ENCODE peak calls at places on chromosomes 1 and 21, in ten cellular contexts. O is adrenal gland; V is trophoblast cell; J is heart right ventricle; T is ovary; I is effector memory CD4-positive, alpha-beta T cell; C is CD8-positive, alpha-beta memory T cell; Z is Caco-2; E is left ventricle myocardium inferior; S is thoracic aorta. Q is an unnamed sample. For H3K36me3, the result is how much of the 10 kb centered on the place peaks cover.

GRCh38 chr21:45423968-45424853 is 19.2 kb downstream of the COL18A1 start:
- DNase-seq in T (no peak), I (no peak), O (no peak), Z (no peak), J (no peak), E (no peak), S (no peak), C (no peak), V (no peak), Q (no peak)

GRCh38 chr1:187474266-187474665 is 645.5 kb downstream of the PLA2G4A start:
- DNase-seq in V (peak), C (no peak), Z (no peak), S (no peak), O (no peak), I (no peak), J (no peak), T (no peak), E (no peak), Q (peak)

GRCh38 chr1:71049951-71050598 is 2.5 kb upstream of the PTGER3 start:
- DNase-seq in E (no peak), C (no peak), J (peak), I (no peak), S (no peak), V (peak), Z (no peak), O (peak), T (no peak), Q (peak)

GRCh38 chr1:211677659-211678058 is 2.2 kb upstream of the NEK2 start:
- DNase-seq in J (no peak), C (no peak), V (no peak), T (no peak), E (no peak), S (no peak), I (no peak), O (no peak), Z (no peak), Q (no peak)

GRCh38 chr1:199046618-199047017 is 407.8 kb downstream of the PTPRC start:
- DNase-seq in V (no peak), T (no peak), C (no peak), I (no peak), S (no peak), J (no peak), Z (no peak), O (no peak), E (no peak), Q (peak)

GRCh38 chr21:41766883-41767605 is at the start of gene RIPK4:
- DNase-seq in Z (peak), I (peak), V (peak), O (no peak), S (no peak), J (no peak), C (peak), T (no peak), E (no peak), Q (peak)

GRCh38 chr1:29856663-29857224 is 620.4 kb downstream of the PTPRU start:
- DNase-seq in E (no peak), C (no peak), V (no peak), O (no peak), I (no peak), J (no peak), Z (no peak), S (no peak), T (no peak), Q (no peak)

GRCh38 chr1:224481601-224482000 is 47.0 kb upstream of the WDR26 start:
- DNase-seq in J (no peak), S (no peak), C (no peak), Z (no peak), V (no peak), I (no peak), T (no peak), O (no peak), E (no peak), Q (no peak)

GRCh38 chr1:242824435-242824834 is 299.9 kb upstream of the PLD5 start:
- DNase-seq in Z (peak), S (no peak), I (no peak), T (no peak), O (no peak), J (no peak), E (no peak), V (peak), C (no peak), Q (peak)

GRCh38 chr1:53681647-53682368 is 57.2 kb downstream of the GLIS1 start:
- DNase-seq in V (peak), J (peak), T (peak), C (peak), Z (peak), O (peak), I (peak), E (peak), S (no peak), Q (peak)

GRCh38 chr1:24641646-24642151 is 1.4 kb upstream of the SRRM1 start:
- DNase-seq in T (peak), E (peak), J (peak), S (no peak), I (no peak), C (peak), V (peak), Z (no peak), O (peak), Q (no peak)

GRCh38 chr1:37994886-37995566 is 5.2 kb upstream of the SF3A3 start:
- DNase-seq in C (no peak), J (no peak), I (no peak), Z (no peak), O (no peak), S (no peak), E (no peak), V (no peak), T (no peak), Q (no peak)

GRCh38 chr1:204127597-204128242 is 24.1 kb downstream of the ETNK2 start:
- DNase-seq in I (no peak), Z (no peak), E (peak), T (peak), O (peak), C (no peak), J (peak), S (no peak), V (peak), Q (peak)

GRCh38 chr1:36411674-36412648 is 14.3 kb upstream of the LSM10 start:
- DNase-seq in E (no peak), T (no peak), I (peak), J (no peak), C (peak), S (no peak), Z (peak), V (peak), O (no peak), Q (peak)

GRCh38 chr1:171718216-171718615 is 23.6 kb downstream of the VAMP4 start:
- DNase-seq in J (no peak), C (no peak), E (no peak), T (no peak), S (no peak), V (no peak), O (no peak), Z (no peak), I (no peak), Q (no peak)

GRCh38 chr1:72066431-72066830 is 215.9 kb downstream of the NEGR1 start:
- DNase-seq in Z (no peak), S (no peak), E (no peak), C (no peak), I (no peak), T (no peak), V (no peak), J (no peak), O (no peak), Q (no peak)

GRCh38 chr21:32412998-32413504 is 545 bp downstream of the EVA1C start:
- DNase-seq in O (no peak), T (peak), E (peak), J (peak), C (no peak), V (no peak), Z (no peak), S (no peak), I (no peak), Q (peak)

GRCh38 chr1:3744646-3745045 is 7.6 kb upstream of the CCDC27 start:
- DNase-seq in I (no peak), T (no peak), O (no peak), E (no peak), Z (no peak), J (no peak), S (no peak), V (no peak), C (no peak), Q (no peak)

GRCh38 chr1:3741566-3742438 is 10.4 kb upstream of the CCDC27 start:
- DNase-seq in O (no peak), S (no peak), T (no peak), V (no peak), J (no peak), I (no peak), Z (no peak), E (no peak), C (no peak), Q (no peak)

GRCh38 chr1:3742439-3743298 is 9.6 kb upstream of the CCDC27 start:
- DNase-seq in T (no peak), V (no peak), C (no peak), I (no peak), Z (no peak), O (no peak), E (no peak), S (no peak), J (no peak), Q (no peak)

GRCh38 chr1:3743826-3744225 is 8.4 kb upstream of the CCDC27 start:
- DNase-seq in O (no peak), C (no peak), J (no peak), V (no peak), E (no peak), S (no peak), T (no peak), Z (no peak), I (no peak), Q (no peak)

DNA sequence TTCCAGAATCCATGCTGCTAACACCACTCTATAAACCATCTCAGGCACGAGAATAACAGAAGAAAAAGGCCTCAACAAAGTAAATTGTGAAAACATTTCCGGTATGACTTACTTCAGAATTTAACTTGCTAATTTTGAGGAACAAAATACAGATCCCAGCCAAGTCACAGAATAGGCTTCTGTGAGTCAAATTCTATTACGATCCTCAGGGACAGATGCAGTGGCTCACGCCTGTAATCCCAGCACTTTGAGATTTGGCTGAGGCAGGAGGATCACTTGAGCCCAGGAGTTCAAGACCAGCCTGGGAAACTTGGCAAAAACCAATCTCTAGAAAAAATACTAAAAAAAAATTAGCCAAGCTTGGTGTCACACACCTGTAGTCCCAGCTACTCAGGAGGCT is 8.8 kb upstream of the CCDC27 start:
- DNase-seq in I (no peak), Z (no peak), S (no peak), E (no peak), J (no peak), C (no peak), O (no peak), T (no peak), V (no peak), Q (no peak)
- H3K36me3 ChIP-seq in I (under half), Z (under half), S (under half), E (under half), J (under half), C (under half), O (under half), T (under half), V (under half), Q (under half)

GRCh38 chr1:1216770-1217620 is 3.0 kb upstream of the TNFRSF4 start:
- DNase-seq in T (no peak), Z (no peak), S (no peak), J (no peak), I (peak), C (no peak), E (no peak), O (no peak), V (no peak), Q (no peak)
- H3K36me3 ChIP-seq in T (under half), Z (under half), S (under half), J (half or more), I (under half), C (under half), E (half or more), O (under half), V (half or more), Q (under half)

GRCh38 chr21:39311164-39311563 is 2.3 kb downstream of the BRWD1 start:
- DNase-seq in I (no peak), S (no peak), T (no peak), Z (no peak), O (no peak), V (no peak), C (no peak), E (no peak), J (no peak), Q (no peak)
- H3K36me3 ChIP-seq in I (under half), S (under half), T (under half), Z (under half), O (under half), V (under half), C (under half), E (under half), J (half or more), Q (under half)

DNA sequence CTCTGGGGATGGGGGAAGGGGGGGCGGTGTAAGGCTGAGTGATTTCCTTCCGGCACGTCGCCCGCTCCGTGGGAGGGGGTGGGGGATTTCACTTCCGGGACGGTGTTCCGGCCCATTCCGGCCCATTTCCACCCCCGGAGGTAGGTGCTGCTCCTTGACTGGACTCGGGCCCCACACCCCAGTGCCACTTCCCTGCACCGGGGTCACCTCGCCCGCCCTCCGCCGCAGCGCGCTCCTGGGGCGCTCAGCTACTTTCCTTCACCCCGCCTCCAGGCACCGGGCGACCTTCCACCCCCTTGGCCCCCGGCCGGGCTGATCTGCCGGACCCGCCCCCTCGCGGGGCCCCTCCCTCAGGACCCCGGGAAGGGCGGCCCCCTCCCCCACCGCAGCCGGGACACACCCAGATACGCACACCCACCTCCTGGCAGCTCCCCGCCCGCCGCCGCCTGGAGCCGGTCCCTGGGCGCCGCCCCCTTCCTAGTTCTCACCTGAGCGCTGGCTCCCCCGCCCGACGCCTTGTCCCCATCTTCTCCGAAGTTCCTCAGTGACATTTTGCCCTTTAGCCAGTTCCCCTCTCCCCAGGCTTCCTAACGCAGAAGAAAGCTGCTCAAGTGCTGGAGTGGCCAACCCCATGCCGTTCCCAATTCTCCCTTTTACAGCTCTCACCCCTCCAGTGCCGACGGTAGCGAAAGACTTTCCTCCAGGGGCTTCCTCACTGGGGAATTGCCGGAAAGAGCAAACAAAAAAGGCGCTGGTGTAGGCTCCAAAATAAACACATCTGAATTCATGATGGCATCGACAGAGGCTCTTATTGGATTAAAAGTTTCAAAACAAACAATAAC is at the start of gene ZBTB37:
- DNase-seq in S (peak), T (peak), J (peak), E (peak), Z (peak), V (peak), O (peak), I (peak), C (peak), Q (peak)
- H3K36me3 ChIP-seq in S (under half), T (under half), J (half or more), E (under half), Z (under half), V (under half), O (under half), I (under half), C (under half), Q (under half)

GRCh38 chr1:19100008-19100407 is 110.1 kb downstream of the UBR4 start:
- DNase-seq in Z (no peak), T (no peak), O (no peak), E (no peak), S (no peak), C (no peak), I (no peak), J (no peak), V (no peak), Q (no peak)
- H3K36me3 ChIP-seq in Z (under half), T (under half), O (half or more), E (half or more), S (half or more), C (half or more), I (half or more), J (half or more), V (half or more), Q (half or more)